ENCODE peak calls at places on chromosomes 5 and 9, in seven cellular contexts. O, E, N, Z, S, Q and J are unnamed samples.

GRCh38 chr5:133429046-133429445 is 183.3 kb downstream of the FSTL4 start:
- DNase-seq in Z (no peak), Q (no peak), O (no peak), N (no peak), S (no peak), E (no peak), J (no peak)

GRCh38 chr5:159515909-159516415 is 185.7 kb upstream of the IL12B start:
- DNase-seq in E (peak; percentile 44), Z (peak; percentile 69), N (peak; percentile 71), O (peak; percentile 56), S (peak; percentile 63), Q (peak; percentile 77), J (peak; percentile 75)

GRCh38 chr9:116286287-116286686 is 132.7 kb downstream of the PAPPA start:
- DNase-seq in S (no peak), Q (no peak), Z (peak; percentile 32), O (no peak), N (peak; percentile 92), E (no peak), J (no peak)

GRCh38 chr5:154086123-154086522 is 47.4 kb downstream of the MFAP3 start:
- DNase-seq in O (no peak), Z (no peak), E (no peak), S (no peak), Q (no peak), N (no peak), J (no peak)

GRCh38 chr9:79257671-79258410 is 313.9 kb upstream of the TLE4 start:
- DNase-seq in S (no peak), N (peak; percentile 10), E (no peak), Q (no peak), O (no peak), Z (no peak), J (no peak)

GRCh38 chr5:148372331-148372730 is 11.4 kb upstream of the FBXO38 start:
- DNase-seq in E (no peak), N (no peak), O (no peak), S (no peak), Z (no peak), Q (no peak), J (no peak)

GRCh38 chr5:167573274-167574127 is 717.9 kb upstream of the WWC1 start:
- DNase-seq in Q (peak; percentile 50), E (no peak), O (peak; percentile 80), S (no peak), Z (peak; percentile 53), N (peak; percentile 94), J (no peak)

GRCh38 chr9:27491164-27491563 is 32.9 kb upstream of the IFNK start:
- DNase-seq in Z (no peak), S (peak; percentile 1), E (no peak), N (no peak), O (peak; percentile 10), Q (no peak), J (no peak)

GRCh38 chr9:18297532-18297872 is 176.5 kb upstream of the ADAMTSL1 start:
- DNase-seq in Q (peak; percentile 49), N (peak; percentile 86), Z (no peak), S (peak; percentile 6), O (no peak), E (no peak), J (peak; percentile 37)

GRCh38 chr5:655406-655805 is 37.7 kb downstream of the TPPP start:
- DNase-seq in Q (no peak), O (no peak), S (no peak), N (no peak), Z (no peak), E (no peak), J (no peak)

GRCh38 chr9:131237931-131238401 is 38.3 kb downstream of the FAM78A start:
- DNase-seq in N (peak; percentile 76), Q (peak; percentile 93), Z (peak; percentile 71), S (peak; percentile 60), O (peak; percentile 96), E (no peak), J (peak; percentile 8)

GRCh38 chr5:147037517-147038205 is 159.1 kb upstream of the PPP2R2B start:
- DNase-seq in E (peak; percentile 31), S (no peak), Z (no peak), N (no peak), Q (no peak), O (peak; percentile 85), J (peak; percentile 78)

GRCh38 chr5:127564002-127564769 is 46.7 kb downstream of the PRRC1 start:
- DNase-seq in N (peak; percentile 88), O (peak; percentile 67), S (peak; percentile 70), Q (peak; percentile 63), E (peak; percentile 48), Z (peak; percentile 77), J (peak; percentile 77)

GRCh38 chr9:128724744-128725211 is 851 bp upstream of the ZDHHC12 start:
- DNase-seq in E (peak; percentile 62), N (peak; percentile 97), Z (peak; percentile 71), Q (peak; percentile 57), O (peak; percentile 64), S (peak; percentile 42), J (peak; percentile 72)

GRCh38 chr9:127104465-127105311 is 17.7 kb downstream of the ANGPTL2 start:
- DNase-seq in S (no peak), Z (no peak), E (no peak), N (peak; percentile 16), O (peak; percentile 25), Q (no peak), J (no peak)

GRCh38 chr5:97142521-97143254 is at the start of gene LIX1:
- DNase-seq in Q (peak; percentile 30), E (no peak), S (peak; percentile 75), O (peak; percentile 65), N (peak; percentile 89), Z (peak; percentile 81), J (peak; percentile 63)

GRCh38 chr5:151632941-151633340 is 41.8 kb upstream of the FAT2 start:
- DNase-seq in O (no peak), E (no peak), Z (no peak), Q (no peak), N (no peak), S (no peak), J (no peak)

GRCh38 chr5:151637676-151638075 is 46.5 kb upstream of the FAT2 start:
- DNase-seq in N (no peak), Q (no peak), O (peak; percentile 24), S (no peak), Z (no peak), E (no peak), J (no peak)

GRCh38 chr5:151631941-151632340 is 40.8 kb upstream of the FAT2 start:
- DNase-seq in Z (no peak), N (no peak), S (no peak), Q (no peak), E (no peak), O (no peak), J (no peak)

GRCh38 chr5:151632524-151632923 is 41.4 kb upstream of the FAT2 start:
- DNase-seq in E (no peak), O (no peak), S (no peak), Z (no peak), Q (no peak), N (no peak), J (no peak)

DNA sequence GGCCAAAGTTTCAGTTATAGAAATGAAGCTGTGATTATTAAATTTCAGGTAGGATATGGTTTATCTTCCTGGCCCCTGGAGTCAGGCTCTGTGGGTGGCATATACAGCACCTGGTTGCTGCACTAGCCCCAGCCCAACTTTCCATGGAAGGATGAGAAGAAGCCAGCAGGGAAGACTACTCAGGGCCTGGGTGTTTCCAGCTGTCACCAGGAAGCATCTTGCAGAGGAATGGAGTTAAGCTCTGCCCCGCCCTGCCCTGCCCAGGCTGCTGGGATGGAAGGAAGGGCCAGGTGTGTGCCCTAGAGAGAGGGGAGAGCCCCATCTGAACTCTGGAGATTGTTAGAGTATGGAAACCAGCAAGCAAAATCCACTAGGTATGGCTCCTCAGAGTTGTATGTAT is 42.8 kb upstream of the FAT2 start:
- DNase-seq in Q (no peak), S (no peak), E (no peak), O (no peak), N (no peak), Z (no peak), J (no peak)
- TF ChIP-seq EZH2phosphoT487 in Q (no peak), S (no peak), E (no peak), O (no peak), N (no peak), Z (no peak), J (no peak)

DNA sequence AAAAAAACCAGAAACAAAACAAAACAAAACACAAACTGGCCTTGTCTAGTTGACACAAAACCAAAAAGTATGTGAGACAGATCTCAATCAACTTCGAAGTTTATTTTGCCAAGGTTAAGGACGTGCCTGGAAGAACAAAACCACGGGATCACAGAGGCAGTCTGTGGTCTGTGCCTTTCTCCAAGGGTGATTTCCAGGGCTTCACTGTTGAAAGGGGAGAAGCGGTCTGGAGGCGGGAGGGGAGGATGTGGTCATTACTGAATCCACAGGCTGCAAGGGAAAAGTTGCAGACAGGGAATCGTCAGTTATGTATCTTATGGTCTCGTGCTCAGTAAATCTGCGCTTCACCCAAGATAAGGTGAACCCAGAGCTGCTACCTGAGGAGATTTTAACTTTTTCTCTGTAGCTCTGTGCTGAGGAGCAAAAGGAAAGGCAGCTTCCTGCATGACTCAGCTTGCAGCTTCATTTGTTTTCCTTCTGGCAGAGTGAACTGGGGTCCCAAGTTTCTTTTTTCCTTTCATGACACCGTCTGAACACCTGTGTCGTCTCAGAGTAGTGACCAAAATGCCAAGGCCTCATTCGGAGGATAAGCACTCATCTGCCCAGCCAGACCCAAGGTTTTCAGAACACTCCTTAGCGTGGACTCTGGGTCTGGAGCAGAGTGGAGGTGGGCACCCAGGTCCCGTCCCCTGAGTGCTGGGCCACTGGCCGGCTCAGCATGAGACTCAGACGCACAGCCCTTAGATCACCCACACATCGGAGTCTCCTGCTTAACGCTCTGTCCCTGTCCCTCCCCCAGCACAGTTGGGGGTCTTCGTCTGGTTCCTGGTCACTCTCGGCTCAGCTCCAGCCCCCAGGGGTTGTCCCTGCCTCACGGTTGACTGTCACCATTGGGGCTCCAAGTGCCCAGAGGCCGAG is 25.9 kb downstream of the ROPN1L start:
- DNase-seq in Q (no peak), N (peak; percentile 30), S (no peak), Z (peak; percentile 40), E (no peak), O (peak; percentile 54), J (peak; percentile 85)
- H2AFZ ChIP-seq in Q (no peak overlapping the region), N (peak overlapping the region; percentile 94), S (no peak overlapping the region), Z (peak overlapping the region; percentile 18), E (no peak overlapping the region), O (no peak overlapping the region), J (peak overlapping the region; percentile 65)

GRCh38 chr5:110094559-110094958 is 404.8 kb downstream of the MAN2A1 start:
- DNase-seq in N (no peak), Q (no peak), E (no peak), S (no peak), Z (no peak), O (no peak), J (no peak)
- TF ChIP-seq EZH2phosphoT487 in N (no peak), Q (no peak), E (no peak), S (no peak), Z (no peak), O (no peak), J (no peak)

GRCh38 chr5:150262502-150262901 is 27.1 kb downstream of the CAMK2A start:
- DNase-seq in O (no peak), N (no peak), E (no peak), Z (no peak), Q (no peak), S (no peak), J (peak; percentile 57)

GRCh38 chr5:150265984-150266383 is 23.6 kb downstream of the CAMK2A start:
- DNase-seq in E (no peak), N (no peak), O (no peak), Q (no peak), S (no peak), Z (no peak), J (no peak)

GRCh38 chr5:150264667-150265603 is 24.6 kb downstream of the CAMK2A start:
- DNase-seq in N (no peak), S (no peak), Q (no peak), E (no peak), Z (no peak), O (no peak), J (no peak)

GRCh38 chr5:150263339-150263738 is 26.2 kb downstream of the CAMK2A start:
- DNase-seq in N (no peak), S (no peak), Z (no peak), O (no peak), E (no peak), Q (no peak), J (no peak)

GRCh38 chr5:150263801-150264621 is 25.6 kb downstream of the CAMK2A start:
- DNase-seq in Z (peak; percentile 56), Q (no peak), E (peak; percentile 70), O (peak; percentile 92), S (no peak), N (no peak), J (peak; percentile 100)
- H2AFZ ChIP-seq in Z (no peak overlapping the region), Q (no peak overlapping the region), E (peak overlapping the region; percentile 56), O (peak overlapping the region; percentile 27), S (no peak overlapping the region), N (peak overlapping the region; percentile 80), J (no peak overlapping the region)